ENCODE peak calls at places on chromosome X, in seven cellular contexts. V is breast epithelium, C is OCI-LY7, B is Peyer's patch, P is esophagus squamous epithelium, S is fibroblast of lung, R is neural progenitor cell. U is an unnamed sample.
A peak's percentile ranks its signal among the peaks of the same experiment; 100 is the strongest.

GRCh38 chrX:23959781-23960180 is 52.0 kb downstream of the CXorf58 start:
- DNase-seq in V (no peak), C (no peak), B (no peak), P (no peak), S (no peak), R (no peak), U (no peak)

GRCh38 chrX:44705817-44706551 is 137.8 kb upstream of the DUSP21 start:
- DNase-seq in V (no peak), C (no peak), B (no peak), P (no peak), S (peak; percentile 7), R (no peak), U (no peak)

GRCh38 chrX:35006361-35006760 is 63.8 kb downstream of the FAM47B start:
- DNase-seq in V (no peak), C (no peak), B (no peak), P (no peak), S (no peak), R (no peak), U (no peak)

GRCh38 chrX:45322820-45323219 is 122.1 kb upstream of the DIPK2B start:
- DNase-seq in V (no peak), C (no peak), B (no peak), P (no peak), S (peak; percentile 52), R (no peak), U (no peak)

GRCh38 chrX:104330966-104331365 is 76.2 kb upstream of the ESX1 start:
- DNase-seq in V (no peak), C (no peak), B (no peak), P (no peak), S (peak; percentile 75), R (no peak), U (no peak)

GRCh38 chrX:125533352-125533751 is 213.7 kb downstream of the TEX13C start:
- DNase-seq in V (no peak), C (no peak), B (no peak), P (no peak), S (no peak), R (no peak), U (no peak)

GRCh38 chrX:21723097-21723496 is 34.8 kb downstream of the SMPX start:
- DNase-seq in V (no peak), C (no peak), B (no peak), P (no peak), S (peak; percentile 23), R (peak; percentile 23), U (no peak)

GRCh38 chrX:153719701-153720100 is 4.5 kb downstream of the BCAP31 start:
- DNase-seq in V (no peak), C (no peak), B (no peak), P (no peak), S (no peak), R (no peak), U (no peak)

GRCh38 chrX:154548028-154548316 is 552 bp downstream of the IKBKG start:
- DNase-seq in V (no peak), C (no peak), B (no peak), P (no peak), S (peak; percentile 29), R (no peak), U (no peak)

GRCh38 chrX:149495573-149496071 is 9.5 kb downstream of the IDS start:
- DNase-seq in V (no peak), C (no peak), B (no peak), P (no peak), S (peak; percentile 88), R (no peak), U (no peak)

GRCh38 chrX:46444011-46444410 is 101.2 kb downstream of the ZNF674 start:
- DNase-seq in V (no peak), C (no peak), B (no peak), P (no peak), S (peak; percentile 92), R (no peak), U (no peak)

GRCh38 chrX:25012793-25013592 is 2.8 kb downstream of the ARX start:
- DNase-seq in V (no peak), C (no peak), B (no peak), P (no peak), S (no peak), R (peak; percentile 63), U (no peak)

GRCh38 chrX:10106801-10107200 is 50.0 kb upstream of the CLCN4 start:
- DNase-seq in V (no peak), C (peak; percentile 88), B (peak; percentile 77), P (no peak), S (no peak), R (no peak), U (no peak)

GRCh38 chrX:124190440-124190839 is 142.0 kb upstream of the TEX13D start:
- DNase-seq in V (no peak), C (no peak), B (no peak), P (no peak), S (no peak), R (no peak), U (no peak)

GRCh38 chrX:121642415-121642814 is 595.0 kb downstream of the GLUD2 start:
- DNase-seq in V (no peak), C (no peak), B (no peak), P (no peak), S (peak; percentile 79), R (no peak), U (no peak)

GRCh38 chrX:20913760-20914159 is 460.5 kb upstream of the CNKSR2 start:
- DNase-seq in V (no peak), C (no peak), B (no peak), P (no peak), S (no peak), R (peak; percentile 54), U (no peak)

GRCh38 chrX:55260806-55261205 is 3.9 kb downstream of the PAGE3 start:
- DNase-seq in V (no peak), C (no peak), B (no peak), P (no peak), S (no peak), R (no peak), U (no peak)

GRCh38 chrX:55264816-55265215 is at the start of gene PAGE3:
- DNase-seq in V (no peak), C (no peak), B (no peak), P (no peak), S (no peak), R (no peak), U (no peak)
- H3K9me3 ChIP-seq in V (no peaks in the 10 kb centered on the region), C (no peaks in the 10 kb centered on the region), B (no peaks in the 10 kb centered on the region), P (no peaks in the 10 kb centered on the region), S (no peaks in the 10 kb centered on the region), R (peaks cover 4% of the 10 kb centered on the region), U (peaks cover 2% of the 10 kb centered on the region)

DNA sequence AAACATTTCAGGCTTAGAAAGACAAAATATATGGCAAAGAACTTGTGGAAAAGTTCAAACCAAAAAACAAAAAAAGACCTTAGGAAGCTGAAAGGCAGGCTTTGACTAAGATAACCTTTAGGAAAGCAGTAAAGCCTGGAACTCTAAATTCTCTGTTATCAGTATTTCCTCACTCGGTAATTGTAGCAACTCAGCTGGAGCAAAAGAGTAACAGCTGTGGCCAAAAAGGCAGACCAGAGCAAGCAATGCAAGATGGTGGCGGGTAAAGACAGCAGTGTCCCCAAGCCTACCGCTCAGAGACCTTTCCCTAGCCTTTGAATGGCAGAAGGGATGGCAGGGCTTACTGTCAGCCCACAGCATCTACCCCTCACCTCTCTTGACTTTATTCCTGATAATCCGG is 63.1 kb upstream of the KLHL13 start:
- DNase-seq in V (no peak), C (no peak), B (no peak), P (no peak), S (no peak), R (no peak), U (no peak)
- H3K27ac ChIP-seq in V (no peak overlapping the region), C (no peak overlapping the region), B (no peak overlapping the region), P (no peak overlapping the region), S (no peak overlapping the region), R (no peak overlapping the region), U (no peak overlapping the region)

DNA sequence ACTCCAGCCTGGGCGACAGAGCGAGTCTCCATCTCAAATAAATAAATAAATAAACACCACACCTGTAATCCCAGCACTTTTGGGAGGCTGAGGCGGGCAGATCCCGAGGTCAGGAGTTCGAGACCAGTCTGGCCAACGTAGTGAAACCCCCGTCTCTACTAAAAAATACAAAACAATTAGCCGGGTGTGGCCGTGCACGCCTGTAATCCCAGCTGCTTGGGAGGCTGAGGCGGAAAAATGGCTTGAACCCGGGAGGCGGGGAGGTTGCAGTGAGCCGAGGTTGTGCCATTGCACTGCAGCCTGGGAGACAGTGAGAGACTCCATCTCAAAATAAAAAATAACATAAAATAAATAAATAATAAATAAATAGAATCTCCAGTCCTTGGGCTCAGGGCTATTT is 185.8 kb downstream of the SHOX start:
- DNase-seq in V (no peak), C (no peak), B (no peak), P (no peak), S (no peak), R (no peak), U (no peak)
- H3K4me1 ChIP-seq in V (no peaks in the 10 kb centered on the region), C (no peaks in the 10 kb centered on the region), B (no peaks in the 10 kb centered on the region), P (no peaks in the 10 kb centered on the region), S (no peaks in the 10 kb centered on the region), R (no peaks in the 10 kb centered on the region), U (no peaks in the 10 kb centered on the region)

DNA sequence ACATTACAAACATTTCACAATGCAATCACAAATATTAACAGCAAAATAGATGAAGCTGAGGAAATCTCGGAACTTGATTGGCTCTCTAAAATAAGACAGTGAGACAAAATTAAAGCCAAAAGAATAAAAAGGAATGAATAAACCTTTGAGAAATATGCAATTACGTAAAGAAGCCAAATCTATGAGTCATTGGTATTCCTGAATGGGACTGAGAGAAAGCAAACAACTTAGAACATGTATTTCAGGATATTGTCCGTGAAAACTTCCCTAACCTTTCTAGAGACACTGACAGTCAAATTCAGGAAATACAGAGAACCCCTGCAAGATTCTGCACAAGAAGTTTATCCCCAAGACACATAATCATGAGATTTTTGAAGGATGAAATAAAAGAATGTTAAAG is 48.4 kb upstream of the SPANXN2 start:
- DNase-seq in V (no peak), C (no peak), B (no peak), P (no peak), S (no peak), R (no peak), U (no peak)
- H3K9me3 ChIP-seq in V (no peaks in the 10 kb centered on the region), C (no peaks in the 10 kb centered on the region), B (no peaks in the 10 kb centered on the region), P (no peaks in the 10 kb centered on the region), S (no peaks in the 10 kb centered on the region), R (no peaks in the 10 kb centered on the region), U (no peaks in the 10 kb centered on the region)

GRCh38 chrX:15737188-15737956 is 698 bp upstream of the CA5B start:
- DNase-seq in V (no peak), C (peak; percentile 2), B (no peak), P (no peak), S (no peak), R (no peak), U (no peak)
- H3K27ac ChIP-seq in V (peak overlapping the region; percentile 71), C (no peak overlapping the region), B (peak overlapping the region; percentile 32), P (peak overlapping the region; percentile 71), S (no peak overlapping the region), R (no peak overlapping the region), U (no peak overlapping the region)

U was measured in aorta.